ENCODE peak calls at places on chromosomes 6 and 20, in seven cellular contexts. Q, C, F, D, Y, K and R are unnamed samples.

GRCh38 chr20:44970243-44970757 is 4.0 kb downstream of the STK4 start:
- DNase-seq in Q (no peak), C (no peak), F (no peak), D (no peak), Y (no peak), K (no peak), R (no peak)

GRCh38 chr6:16148498-16148897 is 19.6 kb downstream of the MYLIP start:
- DNase-seq in Q (no peak), C (no peak), F (no peak), D (no peak), Y (peak; percentile 71), K (peak; percentile 65), R (no peak)

GRCh38 chr20:1401431-1401907 is 8.6 kb upstream of the FKBP1A start:
- DNase-seq in Q (no peak), C (no peak), F (no peak), D (no peak), Y (no peak), K (no peak), R (no peak)

GRCh38 chr6:84411060-84411629 is 183.7 kb upstream of the CEP162 start:
- DNase-seq in Q (peak; percentile 82), C (no peak), F (no peak), D (no peak), Y (no peak), K (no peak), R (no peak)

GRCh38 chr20:48999890-49000870 is 45.9 kb upstream of the CSE1L start:
- DNase-seq in Q (no peak), C (no peak), F (no peak), D (no peak), Y (no peak), K (no peak), R (no peak)

GRCh38 chr6:2448826-2449571 is 203.6 kb upstream of the GMDS start:
- DNase-seq in Q (peak; percentile 49), C (no peak), F (no peak), D (no peak), Y (peak; percentile 85), K (peak; percentile 49), R (no peak)

GRCh38 chr20:2001119-2001518 is 7.3 kb upstream of the PDYN start:
- DNase-seq in Q (no peak), C (no peak), F (no peak), D (no peak), Y (no peak), K (no peak), R (no peak)

GRCh38 chr20:23349338-23350006 is 1.1 kb upstream of the NXT1 start:
- DNase-seq in Q (peak; percentile 39), C (no peak), F (no peak), D (no peak), Y (no peak), K (no peak), R (no peak)

GRCh38 chr6:169752074-169752623 is 727 bp downstream of the ERMARD start:
- DNase-seq in Q (no peak), C (no peak), F (no peak), D (no peak), Y (no peak), K (no peak), R (no peak)

GRCh38 chr6:108107102-108107501 is 32.6 kb upstream of the OSTM1 start:
- DNase-seq in Q (no peak), C (no peak), F (no peak), D (no peak), Y (no peak), K (no peak), R (no peak)